ENCODE peak calls at places on chromosomes 3 and 15, in seven cellular contexts. One of them, this sample, is unnamed.
A peak's percentile ranks its signal among the peaks of the same experiment; 100 is the strongest.

GRCh38 chr3:157088506-157089454 is 71.2 kb downstream of the CCNL1 start:
- DNase-seq in H1: peak; percentile 83
- DNase-seq in GM12892: peak; percentile 88
- DNase-seq in K562: peak; percentile 98
- DNase-seq in SK-N-SH: peak; percentile 99
- DNase-seq in GM12878: peak; percentile 93
- DNase-seq in HepG2: peak; percentile 91
- DNase-seq in this sample: peak; percentile 88

GRCh38 chr3:133486658-133487057 is 86.8 kb downstream of the BFSP2 start:
- DNase-seq in GM12892: no peak
- DNase-seq in K562: no peak
- DNase-seq in SK-N-SH: no peak
- DNase-seq in H1: no peak
- DNase-seq in GM12878: no peak
- DNase-seq in HepG2: no peak
- DNase-seq in this sample: no peak

GRCh38 chr15:69607101-69607500 is 154.5 kb downstream of the RPLP1 start:
- DNase-seq in K562: no peak
- DNase-seq in SK-N-SH: no peak
- DNase-seq in GM12878: no peak
- DNase-seq in HepG2: no peak
- DNase-seq in GM12892: no peak
- DNase-seq in H1: no peak
- DNase-seq in this sample: no peak

GRCh38 chr3:135374571-135374970 is 579.5 kb downstream of the EPHB1 start:
- DNase-seq in K562: no peak
- DNase-seq in HepG2: no peak
- DNase-seq in H1: no peak
- DNase-seq in SK-N-SH: no peak
- DNase-seq in GM12892: no peak
- DNase-seq in GM12878: no peak
- DNase-seq in this sample: no peak

GRCh38 chr3:165206454-165207266 is 10.5 kb upstream of the SLITRK3 start:
- DNase-seq in H1: no peak
- DNase-seq in K562: no peak
- DNase-seq in GM12892: no peak
- DNase-seq in HepG2: peak; percentile 64
- DNase-seq in SK-N-SH: peak; percentile 68
- DNase-seq in GM12878: no peak
- DNase-seq in this sample: no peak

GRCh38 chr3:51955893-51956770 is 951 bp downstream of the GPR62 start:
- DNase-seq in K562: no peak
- DNase-seq in H1: no peak
- DNase-seq in GM12878: no peak
- DNase-seq in SK-N-SH: peak; percentile 91
- DNase-seq in GM12892: no peak
- DNase-seq in HepG2: no peak
- DNase-seq in this sample: peak; percentile 59

GRCh38 chr15:79314811-79315210 is 3.9 kb downstream of the TMED3 start:
- DNase-seq in H1: no peak
- DNase-seq in K562: no peak
- DNase-seq in SK-N-SH: no peak
- DNase-seq in HepG2: no peak
- DNase-seq in GM12892: no peak
- DNase-seq in GM12878: no peak
- DNase-seq in this sample: no peak

GRCh38 chr3:131903988-131904415 is 130.8 kb downstream of the CPNE4 start:
- DNase-seq in K562: no peak
- DNase-seq in H1: no peak
- DNase-seq in GM12892: no peak
- DNase-seq in HepG2: peak; percentile 64
- DNase-seq in GM12878: no peak
- DNase-seq in SK-N-SH: no peak
- DNase-seq in this sample: no peak

GRCh38 chr3:185932213-185932612 is 5.6 kb downstream of the TRA2B start:
- DNase-seq in GM12892: no peak
- DNase-seq in HepG2: no peak
- DNase-seq in SK-N-SH: no peak
- DNase-seq in H1: no peak
- DNase-seq in K562: no peak
- DNase-seq in GM12878: no peak
- DNase-seq in this sample: no peak

GRCh38 chr3:133162906-133163305 is 124.7 kb downstream of the TMEM108 start:
- DNase-seq in SK-N-SH: no peak
- DNase-seq in GM12878: no peak
- DNase-seq in HepG2: no peak
- DNase-seq in K562: no peak
- DNase-seq in GM12892: no peak
- DNase-seq in H1: no peak
- DNase-seq in this sample: no peak

GRCh38 chr15:87477759-87478687 is 778.5 kb downstream of the NTRK3 start:
- DNase-seq in H1: no peak
- DNase-seq in SK-N-SH: peak; percentile 49
- DNase-seq in GM12892: no peak
- DNase-seq in HepG2: no peak
- DNase-seq in GM12878: no peak
- DNase-seq in K562: no peak
- DNase-seq in this sample: no peak

GRCh38 chr15:59237119-59237853 is 30.6 kb downstream of the LDHAL6B start:
- DNase-seq in GM12878: peak; percentile 70
- DNase-seq in SK-N-SH: no peak
- DNase-seq in HepG2: no peak
- DNase-seq in K562: no peak
- DNase-seq in GM12892: no peak
- DNase-seq in H1: no peak
- DNase-seq in this sample: no peak

GRCh38 chr15:91896656-91897055 is 43.1 kb downstream of the SLCO3A1 start:
- DNase-seq in HepG2: no peak
- DNase-seq in GM12892: no peak
- DNase-seq in K562: no peak
- DNase-seq in H1: no peak
- DNase-seq in GM12878: no peak
- DNase-seq in SK-N-SH: no peak
- DNase-seq in this sample: no peak

GRCh38 chr3:64220161-64220560 is 5.1 kb downstream of the PRICKLE2 start:
- DNase-seq in SK-N-SH: no peak
- DNase-seq in GM12878: no peak
- DNase-seq in K562: no peak
- DNase-seq in H1: no peak
- DNase-seq in HepG2: no peak
- DNase-seq in GM12892: no peak
- DNase-seq in this sample: no peak

GRCh38 chr15:29696950-29697738 is 125.1 kb downstream of the TJP1 start:
- DNase-seq in H1: no peak
- DNase-seq in K562: no peak
- DNase-seq in GM12892: no peak
- DNase-seq in GM12878: no peak
- DNase-seq in SK-N-SH: no peak
- DNase-seq in HepG2: no peak
- DNase-seq in this sample: no peak

GRCh38 chr3:29215948-29216347 is 64.9 kb upstream of the RBMS3 start:
- DNase-seq in SK-N-SH: no peak
- DNase-seq in H1: no peak
- DNase-seq in K562: no peak
- DNase-seq in GM12878: no peak
- DNase-seq in GM12892: no peak
- DNase-seq in HepG2: no peak
- DNase-seq in this sample: no peak

GRCh38 chr3:45772341-45773035 is 23.8 kb downstream of the SLC6A20 start:
- DNase-seq in GM12892: no peak
- DNase-seq in K562: no peak
- DNase-seq in HepG2: no peak
- DNase-seq in SK-N-SH: no peak
- DNase-seq in GM12878: no peak
- DNase-seq in H1: no peak
- DNase-seq in this sample: no peak

GRCh38 chr15:44568338-44568737 is 31.4 kb downstream of the EIF3J start:
- DNase-seq in SK-N-SH: no peak
- DNase-seq in HepG2: no peak
- DNase-seq in GM12878: no peak
- DNase-seq in H1: no peak
- DNase-seq in K562: no peak
- DNase-seq in GM12892: no peak
- DNase-seq in this sample: no peak

GRCh38 chr15:59148160-59148810 is 43.3 kb downstream of the CCNB2 start:
- DNase-seq in GM12878: no peak
- DNase-seq in H1: no peak
- DNase-seq in GM12892: no peak
- DNase-seq in K562: no peak
- DNase-seq in SK-N-SH: no peak
- DNase-seq in HepG2: no peak
- DNase-seq in this sample: no peak

GRCh38 chr3:146314871-146315270 is 64.0 kb upstream of the PLSCR4 start:
- DNase-seq in K562: no peak
- DNase-seq in SK-N-SH: no peak
- DNase-seq in GM12892: no peak
- DNase-seq in GM12878: no peak
- DNase-seq in H1: no peak
- DNase-seq in HepG2: no peak
- DNase-seq in this sample: no peak

GRCh38 chr15:88430051-88430450 is 37.1 kb downstream of the MRPL46 start:
- DNase-seq in K562: no peak
- DNase-seq in H1: no peak
- DNase-seq in GM12878: no peak
- DNase-seq in GM12892: no peak
- DNase-seq in SK-N-SH: no peak
- DNase-seq in HepG2: no peak
- DNase-seq in this sample: no peak

GRCh38 chr3:138394156-138394555 is 40.3 kb upstream of the ESYT3 start:
- DNase-seq in GM12878: no peak
- DNase-seq in GM12892: no peak
- DNase-seq in SK-N-SH: no peak
- DNase-seq in H1: no peak
- DNase-seq in K562: no peak
- DNase-seq in HepG2: no peak
- DNase-seq in this sample: no peak

GRCh38 chr3:172046268-172046915 is 7.0 kb downstream of the FNDC3B start:
- DNase-seq in H1: no peak
- DNase-seq in SK-N-SH: no peak
- DNase-seq in K562: no peak
- DNase-seq in GM12878: no peak
- DNase-seq in HepG2: no peak
- DNase-seq in GM12892: no peak
- DNase-seq in this sample: no peak

GRCh38 chr15:63238796-63239195 is 38.6 kb upstream of the APH1B start:
- DNase-seq in SK-N-SH: no peak
- DNase-seq in HepG2: no peak
- DNase-seq in K562: no peak
- DNase-seq in H1: no peak
- DNase-seq in GM12878: peak; percentile 50
- DNase-seq in GM12892: no peak
- DNase-seq in this sample: peak; percentile 17
- TF ChIP-seq POLR2AphosphoS5 in SK-N-SH: no peak
- TF ChIP-seq POLR2AphosphoS5 in HepG2: no peak
- TF ChIP-seq POLR2AphosphoS5 in K562: no peak
- TF ChIP-seq POLR2AphosphoS5 in H1: no peak
- TF ChIP-seq POLR2AphosphoS5 in GM12878: no peak
- TF ChIP-seq POLR2AphosphoS5 in GM12892: no peak
- TF ChIP-seq POLR2AphosphoS5 in this sample: no peak

GRCh38 chr3:193452338-193452737 is 73.8 kb upstream of the ATP13A5 start:
- DNase-seq in GM12878: no peak
- DNase-seq in SK-N-SH: peak; percentile 3
- DNase-seq in H1: no peak
- DNase-seq in K562: no peak
- DNase-seq in GM12892: no peak
- DNase-seq in HepG2: no peak
- DNase-seq in this sample: no peak
- TF ChIP-seq TAF1 in GM12878: no peak
- TF ChIP-seq TAF1 in SK-N-SH: no peak
- TF ChIP-seq TAF1 in H1: no peak
- TF ChIP-seq TAF1 in K562: no peak
- TF ChIP-seq TAF1 in GM12892: no peak
- TF ChIP-seq TAF1 in HepG2: no peak
- TF ChIP-seq TAF1 in this sample: no peak

DNA sequence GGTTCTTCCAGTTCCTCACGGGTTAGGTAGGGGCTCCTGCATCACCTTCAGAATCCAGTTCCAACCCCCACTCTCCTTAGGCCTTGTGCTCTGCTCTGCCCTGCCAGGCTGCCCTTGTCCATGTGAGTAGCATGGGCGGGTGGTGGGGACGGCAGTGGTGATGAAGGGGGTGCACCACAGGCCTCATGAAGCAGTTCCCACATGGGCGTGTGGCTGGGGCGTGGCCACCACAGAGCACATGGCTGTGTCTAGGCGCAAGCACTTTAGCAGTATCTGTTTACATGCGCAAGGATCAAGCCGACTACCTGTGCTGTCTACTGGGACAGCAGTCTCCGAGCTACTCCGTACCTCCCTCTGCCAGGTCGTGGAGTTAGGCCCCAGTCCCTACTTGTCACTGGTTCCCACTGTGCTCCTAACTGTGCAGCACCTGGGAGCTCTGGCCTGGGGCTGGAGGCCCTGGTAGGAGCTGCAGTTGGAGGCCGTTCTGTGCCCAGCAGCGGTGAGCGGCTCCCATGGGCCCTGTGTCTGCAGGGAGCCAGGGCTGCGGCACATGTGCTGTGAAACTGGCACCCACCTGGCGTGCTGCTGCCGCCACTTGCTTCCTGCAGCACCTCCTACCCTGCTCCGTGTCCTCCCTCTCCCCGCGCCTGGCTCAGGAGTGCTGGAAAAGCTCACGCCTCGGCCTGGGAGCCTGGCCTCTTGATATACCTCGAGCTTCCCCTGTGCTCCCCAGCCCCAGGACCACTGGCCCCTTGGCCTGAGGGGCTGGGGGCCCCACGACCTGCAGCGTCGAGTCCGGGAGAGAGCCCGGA is 53.5 kb downstream of the PLXNA1 start:
- DNase-seq in HepG2: no peak
- DNase-seq in K562: no peak
- DNase-seq in GM12892: no peak
- DNase-seq in SK-N-SH: no peak
- DNase-seq in GM12878: no peak
- DNase-seq in H1: no peak
- DNase-seq in this sample: no peak
- TF ChIP-seq POLR2AphosphoS5 in HepG2: no peak
- TF ChIP-seq POLR2AphosphoS5 in K562: no peak
- TF ChIP-seq POLR2AphosphoS5 in GM12892: no peak
- TF ChIP-seq POLR2AphosphoS5 in SK-N-SH: no peak
- TF ChIP-seq POLR2AphosphoS5 in GM12878: no peak
- TF ChIP-seq POLR2AphosphoS5 in H1: no peak
- TF ChIP-seq POLR2AphosphoS5 in this sample: no peak

DNA sequence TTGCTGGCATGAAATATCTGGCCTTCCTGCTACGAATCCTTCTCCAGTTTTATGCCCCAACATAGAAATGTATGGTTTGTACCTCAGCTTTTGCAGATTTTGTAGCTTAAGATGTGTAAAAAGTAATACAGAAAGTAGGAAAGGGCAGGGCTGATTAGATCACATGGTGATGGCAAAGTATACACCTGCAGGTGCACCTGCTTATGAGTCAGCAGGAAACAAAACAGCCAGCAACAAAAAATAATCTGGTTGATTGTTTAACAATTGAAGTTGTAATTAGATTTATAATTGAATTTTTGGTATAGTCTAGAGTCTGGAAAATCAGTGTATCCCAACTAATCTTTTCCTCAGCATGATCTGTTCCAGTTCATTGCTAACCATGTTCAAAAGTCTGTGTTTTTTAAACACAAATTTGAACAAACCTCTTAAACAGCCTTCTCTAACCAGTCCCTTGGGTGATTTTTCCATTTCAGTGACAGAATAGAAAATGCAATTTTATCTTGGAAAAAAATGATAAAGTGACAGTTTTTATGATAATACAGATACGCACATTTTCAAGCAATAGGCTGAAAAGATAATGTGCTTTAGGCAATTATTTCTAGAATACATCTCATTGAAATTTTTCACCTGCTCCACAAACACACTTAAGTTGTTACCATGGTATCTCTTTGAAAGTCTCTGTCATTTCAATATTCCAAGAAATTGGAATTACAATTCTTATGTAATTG is 477.4 kb downstream of the NAALADL2 start:
- DNase-seq in H1: no peak
- DNase-seq in GM12892: no peak
- DNase-seq in HepG2: no peak
- DNase-seq in K562: no peak
- DNase-seq in SK-N-SH: no peak
- DNase-seq in GM12878: no peak
- DNase-seq in this sample: no peak
- TF ChIP-seq TAF1 in H1: no peak
- TF ChIP-seq TAF1 in GM12892: no peak
- TF ChIP-seq TAF1 in HepG2: no peak
- TF ChIP-seq TAF1 in K562: no peak
- TF ChIP-seq TAF1 in SK-N-SH: no peak
- TF ChIP-seq TAF1 in GM12878: no peak
- TF ChIP-seq TAF1 in this sample: no peak